ENCODE peak calls at places on chromosomes 13 and 19, in six cellular contexts. One of them, this sample, is unnamed.

GRCh38 chr13:99501952-99502310 is 659 bp downstream of the TM9SF2 start:
- DNase-seq in activated naive CD8-positive, alpha-beta T cell treated with anti-CD3 and anti-CD28 coated beads for 36 hours: no peak
- DNase-seq in fibroblast of lung: peak
- DNase-seq in HEK293T: no peak
- DNase-seq in HFFc6: no peak
- DNase-seq in KG1: no peak
- DNase-seq in this sample: peak

GRCh38 chr19:42140125-42140754 is 8.0 kb upstream of the POU2F2 start:
- DNase-seq in activated naive CD8-positive, alpha-beta T cell treated with anti-CD3 and anti-CD28 coated beads for 36 hours: peak
- DNase-seq in fibroblast of lung: peak
- DNase-seq in HEK293T: peak
- DNase-seq in HFFc6: peak
- DNase-seq in KG1: no peak
- DNase-seq in this sample: peak

GRCh38 chr19:52722062-52723005 is 12.5 kb downstream of the ZNF611 start:
- DNase-seq in activated naive CD8-positive, alpha-beta T cell treated with anti-CD3 and anti-CD28 coated beads for 36 hours: no peak
- DNase-seq in fibroblast of lung: peak
- DNase-seq in HEK293T: no peak
- DNase-seq in HFFc6: peak
- DNase-seq in KG1: no peak
- DNase-seq in this sample: peak

GRCh38 chr13:39253774-39254173 is 215.5 kb downstream of the NHLRC3 start:
- DNase-seq in activated naive CD8-positive, alpha-beta T cell treated with anti-CD3 and anti-CD28 coated beads for 36 hours: no peak
- DNase-seq in fibroblast of lung: peak
- DNase-seq in HEK293T: no peak
- DNase-seq in HFFc6: peak
- DNase-seq in KG1: no peak
- DNase-seq in this sample: peak

GRCh38 chr13:30107536-30108136 is 199.7 kb downstream of the KATNAL1 start:
- DNase-seq in activated naive CD8-positive, alpha-beta T cell treated with anti-CD3 and anti-CD28 coated beads for 36 hours: no peak
- DNase-seq in fibroblast of lung: peak
- DNase-seq in HEK293T: no peak
- DNase-seq in HFFc6: peak
- DNase-seq in KG1: no peak
- DNase-seq in this sample: peak

GRCh38 chr13:51981355-51981754 is 29.9 kb downstream of the ATP7B start:
- DNase-seq in activated naive CD8-positive, alpha-beta T cell treated with anti-CD3 and anti-CD28 coated beads for 36 hours: no peak
- DNase-seq in fibroblast of lung: no peak
- DNase-seq in HEK293T: no peak
- DNase-seq in HFFc6: no peak
- DNase-seq in KG1: no peak
- DNase-seq in this sample: no peak

GRCh38 chr19:35986664-35987570 is 8.1 kb upstream of the SDHAF1 start:
- DNase-seq in activated naive CD8-positive, alpha-beta T cell treated with anti-CD3 and anti-CD28 coated beads for 36 hours: peak
- DNase-seq in fibroblast of lung: no peak
- DNase-seq in HEK293T: peak
- DNase-seq in HFFc6: no peak
- DNase-seq in KG1: no peak
- DNase-seq in this sample: no peak

GRCh38 chr13:29934531-29935308 is 84.3 kb upstream of the UBL3 start:
- DNase-seq in activated naive CD8-positive, alpha-beta T cell treated with anti-CD3 and anti-CD28 coated beads for 36 hours: peak
- DNase-seq in fibroblast of lung: no peak
- DNase-seq in HEK293T: no peak
- DNase-seq in HFFc6: no peak
- DNase-seq in KG1: no peak
- DNase-seq in this sample: no peak

GRCh38 chr13:112376050-112376681 is at the start of gene SPACA7:
- DNase-seq in activated naive CD8-positive, alpha-beta T cell treated with anti-CD3 and anti-CD28 coated beads for 36 hours: no peak
- DNase-seq in fibroblast of lung: no peak
- DNase-seq in HEK293T: no peak
- DNase-seq in HFFc6: no peak
- DNase-seq in KG1: no peak
- DNase-seq in this sample: no peak

GRCh38 chr13:65555973-65556372 is 1674.2 kb downstream of the PCDH9 start:
- DNase-seq in activated naive CD8-positive, alpha-beta T cell treated with anti-CD3 and anti-CD28 coated beads for 36 hours: no peak
- DNase-seq in fibroblast of lung: no peak
- DNase-seq in HEK293T: no peak
- DNase-seq in HFFc6: no peak
- DNase-seq in KG1: no peak
- DNase-seq in this sample: no peak

GRCh38 chr13:99314640-99315176 is 7.5 kb upstream of the GPR183 start:
- DNase-seq in activated naive CD8-positive, alpha-beta T cell treated with anti-CD3 and anti-CD28 coated beads for 36 hours: peak
- DNase-seq in fibroblast of lung: no peak
- DNase-seq in HEK293T: no peak
- DNase-seq in HFFc6: peak
- DNase-seq in KG1: no peak
- DNase-seq in this sample: peak

GRCh38 chr19:2276429-2276989 is 5.5 kb downstream of the PEAK3 start:
- DNase-seq in activated naive CD8-positive, alpha-beta T cell treated with anti-CD3 and anti-CD28 coated beads for 36 hours: no peak
- DNase-seq in fibroblast of lung: no peak
- DNase-seq in HEK293T: no peak
- DNase-seq in HFFc6: no peak
- DNase-seq in KG1: no peak
- DNase-seq in this sample: no peak

GRCh38 chr19:38617764-38618589 is at the start of gene MAP4K1:
- DNase-seq in activated naive CD8-positive, alpha-beta T cell treated with anti-CD3 and anti-CD28 coated beads for 36 hours: peak
- DNase-seq in fibroblast of lung: no peak
- DNase-seq in HEK293T: no peak
- DNase-seq in HFFc6: no peak
- DNase-seq in KG1: peak
- DNase-seq in this sample: no peak

GRCh38 chr13:56424246-56424645 is 716.5 kb upstream of the PRR20A start:
- DNase-seq in activated naive CD8-positive, alpha-beta T cell treated with anti-CD3 and anti-CD28 coated beads for 36 hours: no peak
- DNase-seq in fibroblast of lung: no peak
- DNase-seq in HEK293T: no peak
- DNase-seq in HFFc6: no peak
- DNase-seq in KG1: no peak
- DNase-seq in this sample: no peak

GRCh38 chr13:31638577-31638976 is 100.7 kb upstream of the RXFP2 start:
- DNase-seq in activated naive CD8-positive, alpha-beta T cell treated with anti-CD3 and anti-CD28 coated beads for 36 hours: no peak
- DNase-seq in fibroblast of lung: peak
- DNase-seq in HEK293T: no peak
- DNase-seq in HFFc6: peak
- DNase-seq in KG1: peak
- DNase-seq in this sample: peak